ENCODE peak calls at places on chromosome 5, in eight cellular contexts. P is breast epithelium, Q is Calu3, C is fibroblast of the aortic adventitia, D is upper lobe of left lung, S is esophagus squamous epithelium, G is tibial nerve, R is K562. J is an unnamed sample.
A peak's percentile ranks its signal among the peaks of the same experiment; 100 is the strongest.

GRCh38 chr5:117318528-117318927 is 743.9 kb upstream of the SEMA6A start:
- DNase-seq in P (no peak), G (no peak), S (no peak), D (no peak), Q (no peak), R (no peak), C (no peak), J (no peak)

GRCh38 chr5:132483101-132483500 is 7.5 kb downstream of the IRF1 start:
- DNase-seq in R (no peak), P (no peak), D (no peak), G (no peak), Q (no peak), S (no peak), C (no peak), J (no peak)

GRCh38 chr5:43941806-43942205 is 338.8 kb downstream of the NNT start:
- DNase-seq in Q (no peak), R (no peak), G (no peak), D (no peak), S (no peak), P (no peak), C (peak; percentile 5), J (no peak)

GRCh38 chr5:168747987-168748777 is 169.0 kb upstream of the PANK3 start:
- DNase-seq in Q (peak; percentile 69), R (peak; percentile 85), C (no peak), D (peak; percentile 68), P (no peak), S (no peak), G (no peak), J (peak; percentile 8)

GRCh38 chr5:135497971-135498661 is 37.6 kb downstream of the NEUROG1 start:
- DNase-seq in S (no peak), C (no peak), P (no peak), Q (no peak), D (no peak), R (no peak), G (no peak), J (no peak)

GRCh38 chr5:158423623-158424200 is 564.8 kb upstream of the CLINT1 start:
- DNase-seq in P (no peak), S (no peak), D (no peak), Q (no peak), G (no peak), C (peak; percentile 65), R (no peak), J (peak; percentile 43)

GRCh38 chr5:108381955-108382783 is at the start of gene FBXL17:
- DNase-seq in G (peak; percentile 87), R (peak; percentile 88), C (peak; percentile 89), P (peak; percentile 87), Q (peak; percentile 95), D (peak; percentile 98), S (peak; percentile 87), J (peak; percentile 95)

GRCh38 chr5:158410976-158411375 is 552.0 kb upstream of the CLINT1 start:
- DNase-seq in G (no peak), Q (no peak), D (no peak), R (no peak), C (peak; percentile 53), S (no peak), P (no peak), J (no peak)

GRCh38 chr5:138597660-138598400 is 22.6 kb upstream of the HSPA9 start:
- DNase-seq in Q (no peak), C (no peak), S (no peak), P (no peak), G (no peak), D (peak; percentile 56), R (no peak), J (peak; percentile 45)

GRCh38 chr5:176784218-176785165 is 25.9 kb upstream of the UNC5A start:
- DNase-seq in D (peak; percentile 34), P (no peak), S (no peak), R (no peak), G (no peak), C (peak; percentile 57), Q (peak; percentile 55), J (peak; percentile 70)

GRCh38 chr5:126851441-126852103 is 74.6 kb downstream of the LMNB1 start:
- DNase-seq in C (no peak), D (no peak), P (no peak), S (no peak), G (peak; percentile 45), R (no peak), Q (no peak), J (no peak)

GRCh38 chr5:107455111-107455544 is 215.6 kb downstream of the EFNA5 start:
- DNase-seq in S (no peak), R (no peak), Q (no peak), P (no peak), D (no peak), C (no peak), G (no peak), J (peak; percentile 47)

GRCh38 chr5:145960848-145961600 is 24.6 kb downstream of the SH3RF2 start:
- DNase-seq in G (no peak), Q (no peak), S (no peak), C (peak; percentile 61), P (no peak), R (no peak), D (no peak), J (no peak)

GRCh38 chr5:157603333-157604190 is 28.0 kb upstream of the ADAM19 start:
- DNase-seq in C (peak; percentile 76), S (no peak), D (no peak), Q (peak; percentile 56), G (no peak), R (no peak), P (no peak), J (peak; percentile 55)

GRCh38 chr5:139652788-139653241 is 4.7 kb downstream of the CXXC5 start:
- DNase-seq in Q (no peak), G (no peak), D (no peak), S (no peak), R (peak; percentile 22), C (no peak), P (no peak), J (peak; percentile 18)

GRCh38 chr5:115262066-115262404 is 642 bp downstream of the PGGT1B start:
- DNase-seq in R (peak; percentile 13), G (no peak), P (no peak), Q (no peak), C (peak; percentile 39), D (no peak), S (no peak), J (peak; percentile 26)

GRCh38 chr5:68962632-68963484 is 131.0 kb upstream of the SLC30A5 start:
- DNase-seq in C (peak; percentile 72), S (no peak), P (peak; percentile 65), R (peak; percentile 44), D (no peak), G (peak; percentile 89), Q (peak; percentile 77), J (peak; percentile 76)

DNA sequence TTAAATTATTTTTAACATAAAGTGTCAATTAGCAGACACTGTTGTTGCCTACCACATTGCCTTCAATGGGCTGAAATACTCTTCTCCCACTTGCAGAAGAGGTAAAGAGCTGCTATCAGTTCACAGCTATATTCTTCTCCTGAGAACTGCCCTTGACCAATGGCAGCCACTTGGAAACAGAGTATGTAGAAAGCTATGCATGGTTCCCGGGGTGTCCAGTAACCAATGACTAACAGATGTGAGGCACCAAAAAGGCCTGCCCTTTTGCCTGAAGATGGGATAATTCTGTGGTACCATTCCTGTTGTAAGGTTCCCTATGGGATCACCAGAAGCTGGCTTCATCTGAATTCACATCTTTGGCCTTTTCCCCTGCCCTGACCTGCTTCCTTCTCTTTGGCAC is 181.4 kb upstream of the MAP3K1 start:
- DNase-seq in D (no peak), S (no peak), G (no peak), Q (no peak), P (no peak), R (no peak), C (no peak), J (peak; percentile 40)
- TF ChIP-seq CTCF in D (no peak), S (no peak), G (no peak), Q (no peak), P (no peak), R (no peak), C (no peak), J (no peak)

GRCh38 chr5:16589658-16590057 is 27.1 kb downstream of the RETREG1 start:
- DNase-seq in C (no peak), D (no peak), G (no peak), R (no peak), P (no peak), S (no peak), Q (no peak), J (no peak)

GRCh38 chr5:16588434-16589214 is 28.2 kb downstream of the RETREG1 start:
- DNase-seq in G (no peak), S (no peak), Q (no peak), C (no peak), P (no peak), R (no peak), D (no peak), J (no peak)

GRCh38 chr5:16580382-16580781 is 36.4 kb downstream of the RETREG1 start:
- DNase-seq in P (peak; percentile 86), Q (no peak), G (no peak), R (no peak), C (no peak), S (no peak), D (no peak), J (no peak)

GRCh38 chr5:16582081-16582480 is 34.7 kb downstream of the RETREG1 start:
- DNase-seq in C (no peak), R (no peak), G (no peak), P (no peak), Q (no peak), D (no peak), S (no peak), J (no peak)

GRCh38 chr5:16585028-16585667 is 31.6 kb downstream of the RETREG1 start:
- DNase-seq in C (no peak), G (no peak), D (no peak), S (no peak), R (peak; percentile 54), Q (peak; percentile 20), P (no peak), J (no peak)
- TF ChIP-seq CTCF in C (peak; percentile 26), G (no peak), D (no peak), S (no peak), R (peak; percentile 41), Q (peak; percentile 69), P (peak; percentile 11), J (peak; percentile 54)

DNA sequence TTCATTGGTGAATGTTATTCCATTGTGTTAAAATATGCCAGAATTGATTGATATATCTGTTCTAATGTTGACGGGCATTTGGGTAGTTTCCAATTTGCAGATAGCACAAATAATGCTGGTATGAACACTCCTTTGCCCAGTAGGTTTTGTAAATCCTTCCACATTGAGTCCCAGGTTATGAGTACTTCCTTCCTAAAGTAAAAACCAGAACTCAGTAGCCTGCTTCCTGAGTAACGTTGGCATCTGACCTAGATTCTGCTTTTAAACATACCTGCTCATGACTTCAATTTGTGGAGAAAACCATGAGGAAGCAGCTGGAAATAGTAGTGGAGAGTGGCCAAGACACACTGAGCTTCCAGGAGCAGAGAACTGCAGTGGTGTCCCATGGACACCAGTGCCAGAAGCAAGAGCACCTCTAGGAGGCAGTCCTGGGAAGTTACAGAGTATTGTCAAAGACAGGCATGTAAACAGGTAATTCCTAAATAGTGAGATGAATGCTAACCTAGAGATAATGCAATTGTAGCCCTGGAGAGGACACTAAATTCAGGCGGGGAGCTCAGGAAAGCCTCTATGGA is 24.3 kb upstream of the RASGRF2 start:
- DNase-seq in Q (peak; percentile 28), P (no peak), D (no peak), S (no peak), C (no peak), G (no peak), R (no peak), J (no peak)
- TF ChIP-seq CTCF in Q (no peak), P (no peak), D (no peak), S (no peak), C (peak; percentile 8), G (no peak), R (peak; percentile 23), J (no peak)

DNA sequence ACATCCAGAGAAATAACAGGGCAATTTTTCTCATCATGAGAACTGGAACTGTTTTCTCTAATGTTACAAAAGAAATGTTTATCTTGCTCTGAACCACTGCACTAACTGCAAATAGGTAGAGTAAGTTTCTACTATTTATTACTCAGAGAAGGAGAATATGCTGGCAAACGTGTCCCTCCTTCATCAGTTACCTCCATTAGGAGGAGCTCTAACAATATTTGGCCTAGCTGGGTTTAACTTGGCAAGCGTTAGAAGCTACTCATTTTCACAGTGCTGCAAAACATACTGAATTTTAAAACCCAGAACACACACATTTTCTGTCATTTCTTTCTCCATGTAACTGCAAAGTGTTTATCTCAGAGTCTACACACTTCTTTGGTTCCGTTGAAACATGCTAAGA is 101.0 kb upstream of the GABRG2 start:
- DNase-seq in C (no peak), Q (no peak), R (no peak), S (no peak), G (no peak), D (no peak), P (no peak), J (no peak)
- TF ChIP-seq CTCF in C (no peak), Q (no peak), R (no peak), S (no peak), G (no peak), D (no peak), P (no peak), J (no peak)

J was measured in cardiac fibroblast.